ENCODE peak calls at places on chromosomes 6 and 20, in four cellular contexts. One of them, this sample, is unnamed.

GRCh38 chr6:110518281-110518623 is 41.8 kb upstream of the SLC22A16 start:
- DNase-seq in fibroblast of lung: no peak
- DNase-seq in GM23248: peak; percentile 61
- DNase-seq in HCT116: no peak
- DNase-seq in this sample: no peak

GRCh38 chr20:4820833-4821518 is 99.3 kb downstream of the PRND start:
- DNase-seq in HCT116: no peak
- DNase-seq in GM23248: peak; percentile 97
- DNase-seq in fibroblast of lung: peak; percentile 77
- DNase-seq in this sample: no peak

GRCh38 chr20:40571625-40572024 is 117.4 kb downstream of the MAFB start:
- DNase-seq in HCT116: no peak
- DNase-seq in fibroblast of lung: no peak
- DNase-seq in GM23248: no peak
- DNase-seq in this sample: no peak

GRCh38 chr6:2764610-2765165 is 505 bp upstream of the WRNIP1 start:
- DNase-seq in fibroblast of lung: peak; percentile 76
- DNase-seq in GM23248: peak; percentile 92
- DNase-seq in HCT116: no peak
- DNase-seq in this sample: peak; percentile 65

GRCh38 chr20:1185316-1185741 is 548 bp upstream of the TMEM74B start:
- DNase-seq in HCT116: no peak
- DNase-seq in fibroblast of lung: no peak
- DNase-seq in GM23248: peak; percentile 21
- DNase-seq in this sample: no peak

GRCh38 chr20:38143646-38144554 is 21.2 kb downstream of the TGM2 start:
- DNase-seq in HCT116: no peak
- DNase-seq in GM23248: peak; percentile 97
- DNase-seq in fibroblast of lung: peak; percentile 95
- DNase-seq in this sample: no peak

GRCh38 chr6:31764239-31764638 is 1.8 kb downstream of the SAPCD1 start:
- DNase-seq in GM23248: no peak
- DNase-seq in fibroblast of lung: no peak
- DNase-seq in HCT116: no peak
- DNase-seq in this sample: no peak

GRCh38 chr6:33813246-33813904 is 9.6 kb upstream of the MLN start:
- DNase-seq in GM23248: no peak
- DNase-seq in HCT116: no peak
- DNase-seq in fibroblast of lung: no peak
- DNase-seq in this sample: no peak

GRCh38 chr6:112007805-112008204 is 46.1 kb upstream of the CCN6 start:
- DNase-seq in HCT116: no peak
- DNase-seq in fibroblast of lung: peak; percentile 53
- DNase-seq in GM23248: peak; percentile 63
- DNase-seq in this sample: no peak

GRCh38 chr6:154243793-154244768 is 112.5 kb downstream of the IPCEF1 start:
- DNase-seq in fibroblast of lung: no peak
- DNase-seq in HCT116: no peak
- DNase-seq in GM23248: no peak
- DNase-seq in this sample: no peak

GRCh38 chr6:124722479-124722878 is 239.8 kb upstream of the RNF217 start:
- DNase-seq in HCT116: no peak
- DNase-seq in fibroblast of lung: no peak
- DNase-seq in GM23248: no peak
- DNase-seq in this sample: no peak

GRCh38 chr6:111663692-111664564 is 58.2 kb upstream of the TRAF3IP2 start:
- DNase-seq in fibroblast of lung: peak; percentile 61
- DNase-seq in HCT116: no peak
- DNase-seq in GM23248: peak; percentile 81
- DNase-seq in this sample: no peak

GRCh38 chr20:46089076-46089337 is 755 bp downstream of the NCOA5 start:
- DNase-seq in fibroblast of lung: peak; percentile 38
- DNase-seq in HCT116: no peak
- DNase-seq in GM23248: peak; percentile 69
- DNase-seq in this sample: no peak

GRCh38 chr6:84777888-84778287 is 13.5 kb upstream of the TBX18 start:
- DNase-seq in GM23248: peak; percentile 92
- DNase-seq in fibroblast of lung: no peak
- DNase-seq in HCT116: no peak
- DNase-seq in this sample: no peak

GRCh38 chr6:143579703-143580102 is 68.2 kb upstream of the FUCA2 start:
- DNase-seq in fibroblast of lung: peak; percentile 95
- DNase-seq in HCT116: no peak
- DNase-seq in GM23248: peak; percentile 96
- DNase-seq in this sample: no peak

GRCh38 chr6:151098166-151098565 is 141.6 kb upstream of the AKAP12 start:
- DNase-seq in fibroblast of lung: peak; percentile 47
- DNase-seq in HCT116: no peak
- DNase-seq in GM23248: no peak
- DNase-seq in this sample: no peak

GRCh38 chr6:52697903-52698302 is 27.0 kb downstream of the TMEM14A start:
- DNase-seq in fibroblast of lung: no peak
- DNase-seq in GM23248: peak; percentile 12
- DNase-seq in HCT116: no peak
- DNase-seq in this sample: no peak

GRCh38 chr6:85496856-85497255 is 47.0 kb downstream of the NT5E start:
- DNase-seq in fibroblast of lung: no peak
- DNase-seq in GM23248: no peak
- DNase-seq in HCT116: no peak
- DNase-seq in this sample: no peak

GRCh38 chr20:49853640-49854039 is 41.0 kb downstream of the SLC9A8 start:
- DNase-seq in GM23248: peak; percentile 74
- DNase-seq in fibroblast of lung: peak; percentile 73
- DNase-seq in HCT116: no peak
- DNase-seq in this sample: no peak

GRCh38 chr20:653590-654426 is 808 bp upstream of the SRXN1 start:
- DNase-seq in GM23248: peak; percentile 24
- DNase-seq in fibroblast of lung: no peak
- DNase-seq in HCT116: no peak
- DNase-seq in this sample: no peak

GRCh38 chr20:10581823-10582222 is 92.0 kb downstream of the JAG1 start:
- DNase-seq in fibroblast of lung: peak; percentile 31
- DNase-seq in HCT116: no peak
- DNase-seq in GM23248: peak; percentile 78
- DNase-seq in this sample: no peak

GRCh38 chr6:31042801-31043200 is 32.5 kb downstream of the MUC22 start:
- DNase-seq in fibroblast of lung: peak; percentile 45
- DNase-seq in GM23248: peak; percentile 63
- DNase-seq in HCT116: peak; percentile 74
- DNase-seq in this sample: no peak

GRCh38 chr6:31558631-31559500 is 11.5 kb downstream of the NFKBIL1 start:
- DNase-seq in GM23248: peak; percentile 44
- DNase-seq in fibroblast of lung: peak; percentile 29
- DNase-seq in HCT116: no peak
- DNase-seq in this sample: peak; percentile 64

GRCh38 chr6:158131926-158132325 is 36.1 kb downstream of the SERAC1 start:
- DNase-seq in GM23248: peak; percentile 37
- DNase-seq in fibroblast of lung: peak; percentile 9
- DNase-seq in HCT116: no peak
- DNase-seq in this sample: peak; percentile 52

GRCh38 chr6:158020272-158020711 is 38.6 kb downstream of the SYNJ2 start:
- DNase-seq in fibroblast of lung: no peak
- DNase-seq in HCT116: no peak
- DNase-seq in GM23248: no peak
- DNase-seq in this sample: no peak

GRCh38 chr6:104928141-104928540 is 28.8 kb upstream of the LIN28B start:
- DNase-seq in GM23248: no peak
- DNase-seq in fibroblast of lung: no peak
- DNase-seq in HCT116: no peak
- DNase-seq in this sample: no peak

GRCh38 chr6:89045585-89045984 is 35.0 kb upstream of the PNRC1 start:
- DNase-seq in GM23248: peak; percentile 77
- DNase-seq in fibroblast of lung: no peak
- DNase-seq in HCT116: no peak
- DNase-seq in this sample: no peak

GRCh38 chr20:54267510-54268003 is 59.7 kb downstream of the PFDN4 start:
- DNase-seq in fibroblast of lung: peak; percentile 65
- DNase-seq in GM23248: peak; percentile 30
- DNase-seq in HCT116: peak; percentile 87
- DNase-seq in this sample: no peak

GRCh38 chr6:156474507-156475120 is 302.6 kb upstream of the ARID1B start:
- DNase-seq in HCT116: no peak
- DNase-seq in GM23248: no peak
- DNase-seq in fibroblast of lung: no peak
- DNase-seq in this sample: no peak

GRCh38 chr20:56171087-56172012 is 77.2 kb upstream of the MC3R start:
- DNase-seq in fibroblast of lung: peak; percentile 7
- DNase-seq in GM23248: peak; percentile 38
- DNase-seq in HCT116: no peak
- DNase-seq in this sample: no peak

GRCh38 chr6:1312444-1313363 is 806 bp downstream of the FOXQ1 start:
- DNase-seq in fibroblast of lung: no peak
- DNase-seq in GM23248: peak; percentile 42
- DNase-seq in HCT116: no peak
- DNase-seq in this sample: no peak
- TF ChIP-seq EZH2 in fibroblast of lung: no peak
- TF ChIP-seq EZH2 in GM23248: peak; percentile 41
- TF ChIP-seq EZH2 in HCT116: no peak
- TF ChIP-seq EZH2 in this sample: no peak

GRCh38 chr20:36091561-36092423 is 62.7 kb upstream of the EPB41L1 start:
- DNase-seq in fibroblast of lung: no peak
- DNase-seq in GM23248: no peak
- DNase-seq in HCT116: no peak
- DNase-seq in this sample: no peak
- TF ChIP-seq EZH2 in fibroblast of lung: peak; percentile 39
- TF ChIP-seq EZH2 in GM23248: no peak
- TF ChIP-seq EZH2 in HCT116: no peak
- TF ChIP-seq EZH2 in this sample: no peak

DNA sequence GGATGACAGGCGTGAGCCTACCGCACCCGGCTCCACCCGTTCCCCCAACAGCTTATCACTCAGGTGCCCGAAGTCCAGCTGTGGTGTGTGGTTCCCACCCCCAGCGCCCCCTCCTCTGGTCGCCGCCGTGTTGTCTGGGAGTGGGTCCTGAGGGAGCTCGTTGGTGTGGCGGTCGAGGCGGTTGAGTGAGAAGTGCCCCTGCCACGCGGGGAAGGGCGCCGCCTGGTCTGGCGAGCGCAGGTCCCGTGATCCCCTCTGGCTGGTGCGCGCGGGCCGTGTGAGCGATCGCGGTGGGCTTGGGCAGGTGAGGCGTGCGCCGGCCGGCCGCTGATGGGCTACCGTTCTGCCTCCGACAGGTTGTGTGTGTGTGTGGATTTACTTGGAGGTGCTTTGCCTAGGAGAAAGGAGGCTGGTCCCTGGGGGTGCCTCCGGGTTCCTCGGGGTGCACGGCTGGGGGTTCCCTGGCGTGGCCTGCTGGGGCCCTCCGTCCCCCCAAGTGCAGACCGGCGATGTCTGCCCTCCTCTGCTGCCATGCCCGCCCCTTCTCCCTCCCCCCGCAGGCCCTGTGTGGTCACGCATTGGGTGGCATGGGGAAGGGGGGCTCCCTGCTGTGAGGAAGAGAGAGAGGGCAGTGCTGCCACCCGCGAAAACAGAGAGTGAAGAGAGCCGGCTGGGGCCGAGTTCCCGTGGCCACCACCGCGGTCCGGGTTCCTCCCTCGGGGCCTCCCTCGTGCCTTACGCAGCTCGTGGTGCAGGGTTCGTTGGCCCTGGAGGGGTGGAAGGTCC is 336.0 kb upstream of the DEFB115 start:
- DNase-seq in HCT116: no peak
- DNase-seq in fibroblast of lung: no peak
- DNase-seq in GM23248: no peak
- DNase-seq in this sample: no peak
- TF ChIP-seq EZH2 in HCT116: no peak
- TF ChIP-seq EZH2 in fibroblast of lung: no peak
- TF ChIP-seq EZH2 in GM23248: no peak
- TF ChIP-seq EZH2 in this sample: no peak

DNA sequence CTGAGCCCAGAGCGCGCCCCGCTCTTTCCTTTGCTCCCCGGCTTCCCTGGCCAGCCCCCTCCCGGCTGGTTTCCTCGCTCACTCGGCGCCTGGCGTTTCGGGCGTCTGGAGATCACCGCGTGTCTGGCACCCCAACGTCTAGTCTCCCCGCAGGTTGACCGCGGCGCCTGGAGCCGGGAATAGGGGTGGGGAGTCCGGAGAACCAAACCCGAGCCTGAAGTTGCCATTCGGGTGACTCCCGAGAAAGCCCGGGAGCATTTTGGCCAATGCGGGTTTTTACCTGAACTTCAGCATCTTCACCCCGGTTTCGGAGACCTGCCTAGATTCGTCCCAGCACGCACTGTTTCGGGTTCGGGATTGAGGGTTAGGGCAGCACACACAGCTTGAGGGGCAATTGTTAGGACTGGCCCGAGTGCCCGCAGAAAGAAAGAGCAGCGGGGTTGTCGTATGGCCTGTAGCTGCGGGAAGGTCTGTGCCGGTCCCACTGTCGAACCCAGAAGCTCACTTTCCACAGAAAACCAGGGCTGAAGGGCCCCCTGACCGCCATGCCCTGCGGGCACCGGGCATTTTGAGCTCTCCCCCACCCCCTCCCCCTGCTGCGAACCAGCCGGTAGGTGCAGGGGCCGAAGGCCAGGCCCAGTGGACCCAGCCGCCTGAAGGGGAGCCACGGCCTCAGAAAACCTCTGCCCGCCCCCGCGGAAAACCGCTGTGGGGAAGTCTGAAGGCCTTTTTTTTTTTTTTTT is 2.1 kb downstream of the FOXP4 start:
- DNase-seq in fibroblast of lung: no peak
- DNase-seq in GM23248: no peak
- DNase-seq in HCT116: no peak
- DNase-seq in this sample: no peak
- TF ChIP-seq EZH2 in fibroblast of lung: no peak
- TF ChIP-seq EZH2 in GM23248: no peak
- TF ChIP-seq EZH2 in HCT116: no peak
- TF ChIP-seq EZH2 in this sample: no peak

DNA sequence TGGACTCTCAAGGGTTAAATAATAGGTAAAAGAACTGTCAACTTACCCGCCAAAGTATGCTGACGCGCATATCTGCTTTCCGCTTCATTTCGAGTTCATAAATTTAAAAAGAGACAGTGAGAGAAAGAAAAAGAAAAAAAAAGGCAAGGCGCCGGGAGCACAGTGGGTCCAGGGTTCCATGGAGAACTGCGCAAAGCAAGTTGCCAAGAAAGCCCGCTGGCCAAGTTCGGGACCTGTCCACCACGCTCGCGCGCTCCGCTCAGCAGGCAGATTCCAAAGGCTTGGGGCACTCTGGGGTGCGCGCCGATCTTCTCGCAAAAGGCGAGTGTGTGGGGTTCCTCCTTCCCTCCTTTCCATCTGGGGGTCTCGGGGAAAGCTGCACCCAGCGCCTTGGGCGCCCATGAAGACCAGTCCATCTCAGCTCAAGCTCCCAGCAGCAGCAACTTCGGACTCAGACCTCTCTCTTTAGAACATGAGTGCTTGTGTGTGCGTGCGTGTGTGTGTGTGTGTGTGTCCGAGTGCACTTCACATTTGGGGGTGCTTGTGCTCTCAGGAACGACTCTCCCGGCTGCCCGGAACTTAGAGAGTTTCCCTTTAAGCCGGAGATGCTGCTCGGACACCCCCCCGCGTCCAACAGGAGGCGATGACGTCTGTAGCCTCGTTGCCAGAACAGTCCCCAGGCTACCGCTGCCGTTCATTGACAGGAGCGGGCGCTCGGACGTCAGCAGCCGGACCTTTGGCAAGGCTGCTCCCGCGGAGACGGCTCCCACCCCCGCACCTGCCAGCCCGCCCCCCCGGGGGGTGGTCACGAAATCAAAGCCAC is 180.0 kb downstream of the TBXT start:
- DNase-seq in GM23248: peak; percentile 90
- DNase-seq in fibroblast of lung: peak; percentile 86
- DNase-seq in HCT116: no peak
- DNase-seq in this sample: peak; percentile 15
- TF ChIP-seq EZH2 in GM23248: no peak
- TF ChIP-seq EZH2 in fibroblast of lung: peak; percentile 59
- TF ChIP-seq EZH2 in HCT116: no peak
- TF ChIP-seq EZH2 in this sample: no peak

This sample was measured in DND-41.